ENCODE peak calls at places on chromosome 12, in seven cellular contexts. D is OCI-M1; M is HEK293T; I is heart left ventricle; T is chondrocyte; A is choroid plexus epithelial cell; X is activated CD8-positive, alpha-beta T cell treated with anti-CD3 and anti-CD28 coated beads, Interleukin-2, amount 10 ng/mL, durations not matched to agents 7 days and 5 days. C is an unnamed sample.

GRCh38 chr12:66740257-66740656 is 61.4 kb upstream of the GRIP1 start:
- DNase-seq in X (no peak), M (no peak), A (no peak), I (no peak), T (no peak), D (no peak), C (no peak)

GRCh38 chr12:64459388-64460024 is 7.6 kb downstream of the TBK1 start:
- DNase-seq in D (peak; percentile 67), X (no peak), I (no peak), M (no peak), T (no peak), A (no peak), C (peak; percentile 26)

GRCh38 chr12:47777741-47778558 is 4.9 kb downstream of the SLC48A1 start:
- DNase-seq in T (no peak), M (no peak), I (peak; percentile 67), D (peak; percentile 93), A (no peak), X (no peak), C (no peak)

GRCh38 chr12:64660237-64661018 is 50.1 kb downstream of the RASSF3 start:
- DNase-seq in M (no peak), A (no peak), I (no peak), T (no peak), X (no peak), D (no peak), C (no peak)

GRCh38 chr12:7868391-7868790 is 4.3 kb downstream of the SLC2A14 start:
- DNase-seq in I (no peak), X (no peak), A (no peak), M (no peak), T (no peak), D (no peak), C (peak; percentile 32)

GRCh38 chr12:14960548-14961465 is 594 bp downstream of the ARHGDIB start:
- DNase-seq in I (peak; percentile 65), M (no peak), X (peak; percentile 62), D (peak; percentile 77), A (peak; percentile 48), T (no peak), C (peak; percentile 34)

GRCh38 chr12:11998944-11999315 is 71.8 kb upstream of the BCL2L14 start:
- DNase-seq in M (no peak), T (no peak), A (no peak), X (no peak), D (no peak), I (no peak), C (no peak)

GRCh38 chr12:28781671-28782652 is 367.1 kb upstream of the FAR2 start:
- DNase-seq in X (no peak), M (no peak), T (no peak), I (no peak), D (peak; percentile 67), A (no peak), C (no peak)

GRCh38 chr12:48183091-48183875 is at the start of gene CCDC184:
- DNase-seq in I (peak; percentile 78), X (peak; percentile 78), M (peak; percentile 77), T (no peak), D (peak; percentile 70), A (peak; percentile 66), C (peak; percentile 76)

GRCh38 chr12:92995258-92995905 is 66.3 kb upstream of the EEA1 start:
- DNase-seq in T (no peak), I (no peak), A (no peak), D (no peak), M (no peak), X (no peak), C (no peak)

GRCh38 chr12:11630046-11630706 is 19.3 kb upstream of the ETV6 start:
- DNase-seq in A (no peak), M (no peak), I (no peak), D (no peak), T (no peak), X (no peak), C (no peak)

GRCh38 chr12:112146123-112146522 is 20.8 kb downstream of the TRAFD1 start:
- DNase-seq in X (no peak), I (no peak), A (no peak), D (no peak), M (no peak), T (no peak), C (no peak)

GRCh38 chr12:45726594-45727300 is 2.8 kb upstream of the ARID2 start:
- DNase-seq in A (peak; percentile 37), I (peak; percentile 80), X (peak; percentile 37), M (peak; percentile 21), D (peak; percentile 70), T (no peak), C (peak; percentile 36)

GRCh38 chr12:122235741-122236140 is 9.9 kb upstream of the DIABLO start:
- DNase-seq in D (no peak), I (no peak), X (no peak), T (no peak), A (no peak), M (no peak), C (no peak)

GRCh38 chr12:64633186-64633939 is 23.1 kb downstream of the RASSF3 start:
- DNase-seq in I (no peak), D (no peak), T (no peak), M (no peak), A (no peak), X (no peak), C (no peak)

GRCh38 chr12:116603516-116603915 is 44.3 kb downstream of the MAP1LC3B2 start:
- DNase-seq in D (no peak), X (no peak), T (no peak), M (no peak), A (no peak), I (no peak), C (no peak)

GRCh38 chr12:121217761-121218160 is 7.8 kb downstream of the P2RX4 start:
- DNase-seq in I (no peak), M (no peak), X (no peak), T (no peak), A (no peak), D (no peak), C (no peak)

GRCh38 chr12:2877959-2878732 is 1.1 kb downstream of the RHNO1 start:
- DNase-seq in M (no peak), A (peak; percentile 67), D (peak; percentile 59), X (peak; percentile 29), T (peak; percentile 32), I (no peak), C (peak; percentile 63)

GRCh38 chr12:68794653-68795253 is 13.2 kb upstream of the MDM2 start:
- DNase-seq in X (no peak), A (peak; percentile 60), T (no peak), M (no peak), D (no peak), I (no peak), C (no peak)

GRCh38 chr12:3544296-3544965 is 53.4 kb downstream of the PRMT8 start:
- DNase-seq in I (no peak), D (no peak), A (no peak), T (no peak), X (no peak), M (no peak), C (no peak)

GRCh38 chr12:63023926-63024325 is 89.0 kb upstream of the PPM1H start:
- DNase-seq in X (no peak), T (no peak), A (peak; percentile 13), D (no peak), I (no peak), M (no peak), C (no peak)

GRCh38 chr12:97745406-97746101 is 282.9 kb downstream of the RMST start:
- DNase-seq in T (no peak), I (no peak), M (no peak), A (no peak), X (no peak), D (no peak), C (no peak)

GRCh38 chr12:76943004-76943403 is 64.2 kb upstream of the CSRP2 start:
- DNase-seq in D (no peak), X (no peak), I (no peak), A (no peak), M (no peak), T (no peak), C (no peak)

GRCh38 chr12:22318122-22318737 is 16.3 kb downstream of the ST8SIA1 start:
- DNase-seq in D (no peak), T (no peak), M (no peak), X (no peak), I (no peak), A (no peak), C (peak; percentile 12)

GRCh38 chr12:24198936-24199644 is 249.6 kb upstream of the SOX5 start:
- DNase-seq in A (peak; percentile 18), X (no peak), M (no peak), I (no peak), D (no peak), T (no peak), C (peak; percentile 11)